ENCODE peak calls at places on chromosomes 6 and 20, in four cellular contexts. One of them, this sample, is unnamed.

GRCh38 chr20:58691773-58692578 is 624 bp upstream of the NPEPL1 start:
- DNase-seq in HFF-Myc: no peak
- DNase-seq in lower lobe of right lung: peak
- DNase-seq in nephron progenitor cell: no peak
- DNase-seq in this sample: no peak

GRCh38 chr6:68575765-68576439 is 59.2 kb upstream of the ADGRB3 start:
- DNase-seq in HFF-Myc: no peak
- DNase-seq in lower lobe of right lung: peak
- DNase-seq in nephron progenitor cell: peak
- DNase-seq in this sample: no peak

GRCh38 chr6:13484138-13484708 is 3.2 kb downstream of the GFOD1 start:
- DNase-seq in HFF-Myc: no peak
- DNase-seq in lower lobe of right lung: no peak
- DNase-seq in nephron progenitor cell: no peak
- DNase-seq in this sample: peak

GRCh38 chr6:23180504-23181293 is 611.3 kb downstream of the HDGFL1 start:
- DNase-seq in HFF-Myc: peak
- DNase-seq in lower lobe of right lung: peak
- DNase-seq in nephron progenitor cell: no peak
- DNase-seq in this sample: no peak

GRCh38 chr6:149149682-149150081 is 167.8 kb upstream of the TAB2 start:
- DNase-seq in HFF-Myc: no peak
- DNase-seq in lower lobe of right lung: no peak
- DNase-seq in nephron progenitor cell: no peak
- DNase-seq in this sample: no peak

GRCh38 chr20:50200482-50201104 is 10.0 kb downstream of the CEBPB start:
- DNase-seq in HFF-Myc: no peak
- DNase-seq in lower lobe of right lung: no peak
- DNase-seq in nephron progenitor cell: no peak
- DNase-seq in this sample: no peak

GRCh38 chr6:4017847-4018193 is 61.1 kb downstream of the FAM217A start:
- DNase-seq in HFF-Myc: no peak
- DNase-seq in lower lobe of right lung: no peak
- DNase-seq in nephron progenitor cell: no peak
- DNase-seq in this sample: peak

GRCh38 chr6:78308025-78308424 is 559.3 kb upstream of the IRAK1BP1 start:
- DNase-seq in HFF-Myc: no peak
- DNase-seq in lower lobe of right lung: no peak
- DNase-seq in nephron progenitor cell: no peak
- DNase-seq in this sample: no peak

GRCh38 chr6:109441069-109441816 is 719 bp downstream of the SMPD2 start:
- DNase-seq in HFF-Myc: no peak
- DNase-seq in lower lobe of right lung: peak
- DNase-seq in nephron progenitor cell: peak
- DNase-seq in this sample: peak

GRCh38 chr6:31660224-31660997 is at the start of gene C6orf47:
- DNase-seq in HFF-Myc: no peak
- DNase-seq in lower lobe of right lung: peak
- DNase-seq in nephron progenitor cell: peak
- DNase-seq in this sample: peak

GRCh38 chr6:15363164-15363522 is 117.3 kb downstream of the JARID2 start:
- DNase-seq in HFF-Myc: no peak
- DNase-seq in lower lobe of right lung: no peak
- DNase-seq in nephron progenitor cell: no peak
- DNase-seq in this sample: no peak

GRCh38 chr6:3515669-3516068 is 58.8 kb upstream of the SLC22A23 start:
- DNase-seq in HFF-Myc: no peak
- DNase-seq in lower lobe of right lung: no peak
- DNase-seq in nephron progenitor cell: no peak
- DNase-seq in this sample: no peak

GRCh38 chr6:132798820-132799538 is 542 bp upstream of the SLC18B1 start:
- DNase-seq in HFF-Myc: no peak
- DNase-seq in lower lobe of right lung: peak
- DNase-seq in nephron progenitor cell: peak
- DNase-seq in this sample: peak

GRCh38 chr20:63519765-63520593 is 586 bp upstream of the PPDPF start:
- DNase-seq in HFF-Myc: no peak
- DNase-seq in lower lobe of right lung: peak
- DNase-seq in nephron progenitor cell: peak
- DNase-seq in this sample: peak
- TF ChIP-seq CTCF in HFF-Myc: peak
- TF ChIP-seq CTCF in lower lobe of right lung: peak
- TF ChIP-seq CTCF in nephron progenitor cell: peak
- TF ChIP-seq CTCF in this sample: peak

GRCh38 chr20:1423625-1424106 is 30.8 kb upstream of the FKBP1A start:
- DNase-seq in HFF-Myc: no peak
- DNase-seq in lower lobe of right lung: peak
- DNase-seq in nephron progenitor cell: peak
- DNase-seq in this sample: no peak
- TF ChIP-seq CTCF in HFF-Myc: no peak
- TF ChIP-seq CTCF in lower lobe of right lung: no peak
- TF ChIP-seq CTCF in nephron progenitor cell: peak
- TF ChIP-seq CTCF in this sample: peak

GRCh38 chr6:167232355-167232754 is 58.8 kb upstream of the UNC93A start:
- DNase-seq in HFF-Myc: no peak
- DNase-seq in lower lobe of right lung: no peak
- DNase-seq in nephron progenitor cell: no peak
- DNase-seq in this sample: no peak

GRCh38 chr6:167226791-167227190 is 64.3 kb upstream of the UNC93A start:
- DNase-seq in HFF-Myc: no peak
- DNase-seq in lower lobe of right lung: no peak
- DNase-seq in nephron progenitor cell: no peak
- DNase-seq in this sample: no peak

GRCh38 chr6:167227984-167228383 is 63.1 kb upstream of the UNC93A start:
- DNase-seq in HFF-Myc: no peak
- DNase-seq in lower lobe of right lung: no peak
- DNase-seq in nephron progenitor cell: no peak
- DNase-seq in this sample: no peak

GRCh38 chr6:167225903-167226508 is 65.1 kb upstream of the UNC93A start:
- DNase-seq in HFF-Myc: no peak
- DNase-seq in lower lobe of right lung: no peak
- DNase-seq in nephron progenitor cell: no peak
- DNase-seq in this sample: no peak

GRCh38 chr6:167229586-167229985 is 61.5 kb upstream of the UNC93A start:
- DNase-seq in HFF-Myc: no peak
- DNase-seq in lower lobe of right lung: no peak
- DNase-seq in nephron progenitor cell: no peak
- DNase-seq in this sample: no peak
- TF ChIP-seq CTCF in HFF-Myc: no peak
- TF ChIP-seq CTCF in lower lobe of right lung: no peak
- TF ChIP-seq CTCF in nephron progenitor cell: no peak
- TF ChIP-seq CTCF in this sample: no peak

DNA sequence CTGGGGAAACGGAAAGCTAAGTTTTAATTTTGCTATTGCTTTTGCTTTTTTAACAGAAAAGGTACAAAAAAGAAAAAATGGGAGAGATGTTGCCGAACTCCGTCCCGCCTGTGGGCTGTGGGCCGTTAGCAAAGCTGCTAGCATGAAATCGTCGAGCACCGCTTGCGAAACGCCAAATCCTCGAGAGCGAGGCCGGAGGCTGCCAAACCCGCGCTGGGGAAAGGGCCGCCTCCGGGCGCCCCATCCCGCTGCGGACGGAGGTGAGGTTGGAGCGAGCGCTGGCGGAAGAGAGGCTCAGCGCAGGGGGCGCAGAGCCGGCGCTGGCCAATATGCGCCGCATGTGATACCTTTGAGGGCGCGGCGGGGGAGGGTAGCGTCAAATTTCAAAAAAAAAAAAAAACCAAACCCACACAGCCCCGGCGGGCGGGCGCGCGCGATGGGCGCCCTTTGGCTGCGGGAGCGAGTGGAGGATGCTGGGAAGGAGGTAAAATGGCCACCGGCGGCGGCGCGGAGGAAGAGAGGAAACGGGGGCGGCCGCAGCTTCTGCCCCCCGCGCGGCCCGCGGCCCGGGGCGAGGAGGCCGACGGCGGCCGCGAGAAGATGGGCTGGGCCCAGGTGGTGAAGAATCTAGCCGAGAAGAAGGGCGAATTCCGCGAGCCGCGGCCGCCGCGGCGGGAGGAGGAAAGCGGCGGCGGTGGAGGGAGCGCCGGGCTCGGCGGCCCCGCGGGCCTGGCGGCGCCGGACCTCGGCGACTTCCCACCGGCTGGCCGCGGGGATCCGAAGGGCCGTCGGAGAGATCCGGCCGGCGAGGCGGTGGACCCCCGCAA is at the start of gene ZCCHC3:
- DNase-seq in HFF-Myc: peak
- DNase-seq in lower lobe of right lung: peak
- DNase-seq in nephron progenitor cell: peak
- DNase-seq in this sample: peak
- TF ChIP-seq CTCF in HFF-Myc: no peak
- TF ChIP-seq CTCF in lower lobe of right lung: peak
- TF ChIP-seq CTCF in nephron progenitor cell: no peak
- TF ChIP-seq CTCF in this sample: no peak

GRCh38 chr6:163179721-163180120 is 234.8 kb upstream of the QKI start:
- DNase-seq in HFF-Myc: no peak
- DNase-seq in lower lobe of right lung: no peak
- DNase-seq in nephron progenitor cell: no peak
- DNase-seq in this sample: no peak

GRCh38 chr6:163179061-163179460 is 235.5 kb upstream of the QKI start:
- DNase-seq in HFF-Myc: no peak
- DNase-seq in lower lobe of right lung: no peak
- DNase-seq in nephron progenitor cell: no peak
- DNase-seq in this sample: no peak

GRCh38 chr6:163182696-163183095 is 231.8 kb upstream of the QKI start:
- DNase-seq in HFF-Myc: no peak
- DNase-seq in lower lobe of right lung: no peak
- DNase-seq in nephron progenitor cell: no peak
- DNase-seq in this sample: no peak

GRCh38 chr6:163181666-163182180 is 232.8 kb upstream of the QKI start:
- DNase-seq in HFF-Myc: no peak
- DNase-seq in lower lobe of right lung: no peak
- DNase-seq in nephron progenitor cell: no peak
- DNase-seq in this sample: no peak

GRCh38 chr6:163180874-163181541 is 233.5 kb upstream of the QKI start:
- DNase-seq in HFF-Myc: no peak
- DNase-seq in lower lobe of right lung: peak
- DNase-seq in nephron progenitor cell: peak
- DNase-seq in this sample: peak
- TF ChIP-seq CTCF in HFF-Myc: peak
- TF ChIP-seq CTCF in lower lobe of right lung: peak
- TF ChIP-seq CTCF in nephron progenitor cell: peak
- TF ChIP-seq CTCF in this sample: peak

GRCh38 chr6:83859410-83860346 is at the start of gene CYB5R4:
- DNase-seq in HFF-Myc: peak
- DNase-seq in lower lobe of right lung: peak
- DNase-seq in nephron progenitor cell: peak
- DNase-seq in this sample: peak
- TF ChIP-seq CTCF in HFF-Myc: peak
- TF ChIP-seq CTCF in lower lobe of right lung: peak
- TF ChIP-seq CTCF in nephron progenitor cell: no peak
- TF ChIP-seq CTCF in this sample: peak

DNA sequence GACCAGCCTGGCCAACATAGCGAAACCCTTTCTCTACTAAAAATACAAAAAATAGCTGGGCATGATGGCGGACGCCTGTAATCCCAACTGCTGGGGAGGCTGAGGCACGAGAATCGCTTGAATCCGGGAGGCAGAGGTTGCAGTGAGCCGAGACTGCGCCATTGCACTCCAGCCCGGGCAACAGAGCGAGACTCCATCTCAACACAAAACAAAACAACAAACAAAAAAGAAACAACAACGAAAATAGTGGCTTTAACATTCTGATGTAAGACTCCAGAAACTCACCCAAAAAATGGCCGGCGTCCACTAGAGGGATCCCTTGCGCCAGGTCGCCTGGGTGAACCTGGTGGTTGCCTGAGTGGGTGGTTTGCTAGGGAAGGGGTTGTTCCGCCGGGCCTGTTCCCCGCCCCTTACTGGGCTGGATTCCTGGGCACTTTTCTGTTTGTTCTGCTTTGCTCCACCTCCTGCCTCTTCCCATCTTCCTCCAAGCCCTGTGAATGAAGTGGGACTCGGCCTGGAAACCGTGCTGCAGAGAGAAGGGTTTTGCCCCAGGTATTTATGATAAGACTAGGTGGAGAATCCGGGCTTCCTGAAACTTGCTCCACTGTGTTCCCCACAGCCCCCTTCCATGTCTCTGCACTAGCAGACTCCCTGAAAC is 1.5 kb downstream of the PABPC1L start:
- DNase-seq in HFF-Myc: no peak
- DNase-seq in lower lobe of right lung: peak
- DNase-seq in nephron progenitor cell: peak
- DNase-seq in this sample: peak
- TF ChIP-seq CTCF in HFF-Myc: peak
- TF ChIP-seq CTCF in lower lobe of right lung: peak
- TF ChIP-seq CTCF in nephron progenitor cell: peak
- TF ChIP-seq CTCF in this sample: peak

GRCh38 chr6:117267766-117268534 is 2.6 kb downstream of the VGLL2 start:
- DNase-seq in HFF-Myc: no peak
- DNase-seq in lower lobe of right lung: no peak
- DNase-seq in nephron progenitor cell: peak
- DNase-seq in this sample: peak
- TF ChIP-seq CTCF in HFF-Myc: peak
- TF ChIP-seq CTCF in lower lobe of right lung: no peak
- TF ChIP-seq CTCF in nephron progenitor cell: peak
- TF ChIP-seq CTCF in this sample: peak

GRCh38 chr20:8079976-8080375 is 52.1 kb upstream of the PLCB1 start:
- DNase-seq in HFF-Myc: no peak
- DNase-seq in lower lobe of right lung: no peak
- DNase-seq in nephron progenitor cell: no peak
- DNase-seq in this sample: no peak

GRCh38 chr20:8078528-8078914 is 53.5 kb upstream of the PLCB1 start:
- DNase-seq in HFF-Myc: no peak
- DNase-seq in lower lobe of right lung: no peak
- DNase-seq in nephron progenitor cell: no peak
- DNase-seq in this sample: no peak

GRCh38 chr20:8076505-8077498 is 55.3 kb upstream of the PLCB1 start:
- DNase-seq in HFF-Myc: no peak
- DNase-seq in lower lobe of right lung: no peak
- DNase-seq in nephron progenitor cell: no peak
- DNase-seq in this sample: no peak

GRCh38 chr20:8082999-8083398 is 49.1 kb upstream of the PLCB1 start:
- DNase-seq in HFF-Myc: no peak
- DNase-seq in lower lobe of right lung: no peak
- DNase-seq in nephron progenitor cell: no peak
- DNase-seq in this sample: no peak

GRCh38 chr20:8082025-8082424 is 50.0 kb upstream of the PLCB1 start:
- DNase-seq in HFF-Myc: no peak
- DNase-seq in lower lobe of right lung: no peak
- DNase-seq in nephron progenitor cell: no peak
- DNase-seq in this sample: no peak
- TF ChIP-seq CTCF in HFF-Myc: peak
- TF ChIP-seq CTCF in lower lobe of right lung: no peak
- TF ChIP-seq CTCF in nephron progenitor cell: peak
- TF ChIP-seq CTCF in this sample: no peak